ENCODE peak calls at places on chromosomes 2 and 18, in five cellular contexts. B is CD8-positive, alpha-beta T cell; O is CD4-positive, alpha-beta T cell; C is upper lobe of left lung; V is MM.1S. N is an unnamed sample. For H3K9me3, the result is how much of the 10 kb centered on the place peaks cover.

GRCh38 chr18:23703057-23703986 is 14.1 kb downstream of the LAMA3 start:
- DNase-seq in B (no peak), O (no peak), C (no peak), V (no peak), N (peak)

GRCh38 chr2:159936471-159936870 is 125.9 kb downstream of the PLA2R1 start:
- DNase-seq in B (no peak), O (no peak), C (no peak), V (no peak), N (no peak)

GRCh38 chr18:13183359-13183758 is 35.2 kb upstream of the LDLRAD4 start:
- DNase-seq in B (no peak), O (no peak), C (no peak), V (no peak), N (no peak)

GRCh38 chr2:4151521-4151920 is 448.1 kb downstream of the DCDC2C start:
- DNase-seq in B (no peak), O (no peak), C (no peak), V (no peak), N (no peak)

GRCh38 chr2:233602076-233602475 is 15.4 kb upstream of the UGT1A8 start:
- DNase-seq in B (no peak), O (no peak), C (no peak), V (no peak), N (no peak)

GRCh38 chr2:85459771-85460170 is 41.3 kb downstream of the SH2D6 start:
- DNase-seq in B (no peak), O (no peak), C (no peak), V (no peak), N (no peak)

GRCh38 chr18:49168970-49169619 is 218.3 kb upstream of the SMAD7 start:
- DNase-seq in B (no peak), O (no peak), C (peak), V (peak), N (no peak)

GRCh38 chr2:174428214-174428613 is 32.7 kb downstream of the SCRN3 start:
- DNase-seq in B (no peak), O (no peak), C (no peak), V (no peak), N (no peak)

GRCh38 chr2:176768185-176768584 is 444.4 kb upstream of the HNRNPA3 start:
- DNase-seq in B (no peak), O (no peak), C (no peak), V (no peak), N (no peak)

GRCh38 chr18:76494541-76495403 is at the start of gene ZNF516:
- DNase-seq in B (no peak), O (peak), C (peak), V (no peak), N (peak)

DNA sequence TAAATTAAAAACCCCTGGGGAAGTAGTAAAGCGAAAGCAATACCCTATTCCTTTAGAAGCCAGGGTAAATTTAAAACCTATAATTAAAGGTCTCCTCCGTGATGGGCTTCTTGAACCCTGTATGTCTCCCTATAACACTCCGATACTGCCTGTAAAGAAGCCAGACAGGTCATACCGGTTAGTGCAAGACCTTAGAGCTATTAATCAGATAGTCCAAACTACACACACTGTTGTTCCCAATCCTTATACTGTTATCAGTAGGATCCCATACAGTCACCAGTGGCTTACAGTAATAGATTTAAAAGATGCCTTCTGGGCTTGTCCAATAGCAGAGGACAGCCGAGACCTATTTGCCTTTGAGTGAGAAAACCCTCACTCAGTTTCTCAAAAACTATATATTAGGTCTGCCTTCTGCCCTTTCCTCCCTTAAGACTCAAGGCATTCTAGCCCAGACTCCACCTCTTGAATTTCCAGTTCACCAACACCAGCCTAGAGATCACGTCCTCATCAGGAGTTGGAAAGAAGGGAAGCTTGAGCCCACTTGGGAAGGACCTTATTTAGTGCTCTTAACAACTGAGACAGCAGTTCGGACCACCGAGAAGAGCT is 12.4 kb upstream of the SAP130 start:
- DNase-seq in B (no peak), O (no peak), C (no peak), V (no peak), N (no peak)
- H3K9me3 ChIP-seq in B (under half), O (under half), C (under half), V (under half), N (half or more)

GRCh38 chr2:6841537-6842287 is 24.0 kb downstream of the CMPK2 start:
- DNase-seq in B (no peak), O (no peak), C (no peak), V (no peak), N (no peak)
- H3K9me3 ChIP-seq in B (under half), O (half or more), C (under half), V (under half), N (half or more)

GRCh38 chr2:238696786-238697185 is 151.1 kb upstream of the TWIST2 start:
- DNase-seq in B (no peak), O (no peak), C (no peak), V (no peak), N (no peak)

GRCh38 chr2:238697193-238698191 is 150.4 kb upstream of the TWIST2 start:
- DNase-seq in B (no peak), O (no peak), C (no peak), V (no peak), N (no peak)

GRCh38 chr2:238695538-238695937 is 152.3 kb upstream of the TWIST2 start:
- DNase-seq in B (no peak), O (no peak), C (no peak), V (no peak), N (no peak)

GRCh38 chr2:238694136-238694755 is 153.6 kb upstream of the TWIST2 start:
- DNase-seq in B (no peak), O (no peak), C (no peak), V (no peak), N (no peak)

GRCh38 chr2:238696323-238696722 is 151.6 kb upstream of the TWIST2 start:
- DNase-seq in B (no peak), O (no peak), C (no peak), V (no peak), N (no peak)
- H3K9me3 ChIP-seq in B (under half), O (under half), C (under half), V (under half), N (under half)

GRCh38 chr2:86499326-86499725 is 58.2 kb downstream of the KDM3A start:
- DNase-seq in B (no peak), O (no peak), C (no peak), V (no peak), N (no peak)
- H3K9me3 ChIP-seq in B (under half), O (under half), C (under half), V (under half), N (under half)

DNA sequence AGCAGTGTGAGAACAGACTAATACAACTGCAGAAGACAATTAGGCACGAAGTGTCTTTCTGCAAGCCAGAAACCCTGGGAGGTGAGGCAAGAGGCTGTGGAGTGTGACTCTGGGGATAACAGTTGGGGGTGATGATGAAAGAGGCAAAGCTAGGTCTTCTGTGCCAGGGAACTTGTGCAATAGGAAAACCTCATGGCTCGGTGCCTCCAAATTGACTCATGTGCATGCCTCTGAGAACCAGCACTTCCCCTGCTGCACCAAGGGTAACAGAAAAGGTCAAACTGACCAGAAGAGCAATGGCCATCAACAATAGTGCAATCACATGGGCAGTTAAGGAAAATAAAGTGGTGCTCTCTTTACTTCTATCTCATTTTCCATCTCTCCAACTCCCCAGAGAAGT is 136.4 kb downstream of the SCG2 start:
- DNase-seq in B (no peak), O (no peak), C (peak), V (no peak), N (peak)
- H3K9me3 ChIP-seq in B (under half), O (under half), C (under half), V (under half), N (under half)

GRCh38 chr18:79887181-79888000 is 64.1 kb downstream of the SLC66A2 start:
- DNase-seq in B (no peak), O (no peak), C (no peak), V (no peak), N (no peak)
- H3K9me3 ChIP-seq in B (under half), O (under half), C (under half), V (under half), N (under half)

DNA sequence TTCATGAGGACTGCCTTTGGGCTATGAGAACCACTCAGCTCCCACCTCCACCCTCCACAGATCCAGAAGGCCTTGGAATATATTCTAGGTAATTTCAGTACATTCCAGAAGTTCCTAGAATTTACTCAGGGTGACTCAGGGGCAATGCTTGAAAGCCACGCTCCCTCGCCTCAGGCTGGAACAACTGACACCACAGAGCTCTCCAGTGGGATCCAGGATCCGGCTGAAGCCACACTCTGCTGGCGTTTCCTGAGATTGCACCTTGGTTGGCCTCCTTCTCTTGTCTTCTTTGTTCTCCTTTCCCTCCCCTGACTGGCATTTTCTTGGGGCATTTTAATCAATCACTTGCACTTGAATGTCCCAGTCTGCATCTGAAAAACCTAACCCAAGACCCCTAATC is 92.6 kb upstream of the KCNE4 start:
- DNase-seq in B (no peak), O (no peak), C (no peak), V (no peak), N (peak)
- H3K9me3 ChIP-seq in B (under half), O (under half), C (under half), V (under half), N (under half)

N was measured in adipocyte.